ENCODE peak calls at places on chromosomes 11 and 22, in eight cellular contexts. G is lower lobe of right lung; I is naive thymus-derived CD4-positive, alpha-beta T cell; V is adrenal gland; H is IMR-90; D is fibroblast of lung; W is sigmoid colon; Z is thoracic aorta. J is an unnamed sample. For H3K36me3, the result is how much of the 10 kb centered on the place peaks cover.

GRCh38 chr11:61966673-61967176 is 709 bp downstream of the FTH1 start:
- DNase-seq in G (no peak), I (peak), V (peak), H (no peak), D (no peak), W (peak), Z (no peak), J (peak)

GRCh38 chr11:65785329-65786007 is 1.4 kb upstream of the OVOL1 start:
- DNase-seq in G (peak), I (no peak), V (no peak), H (no peak), D (no peak), W (no peak), Z (no peak), J (no peak)

GRCh38 chr11:2691991-2692841 is 7.6 kb downstream of the KCNQ1OT1 start:
- DNase-seq in G (no peak), I (no peak), V (peak), H (no peak), D (no peak), W (peak), Z (no peak), J (no peak)

GRCh38 chr22:44365196-44365802 is 52.5 kb upstream of the SHISAL1 start:
- DNase-seq in G (peak), I (no peak), V (peak), H (no peak), D (no peak), W (peak), Z (no peak), J (no peak)

GRCh38 chr11:133163463-133164419 is 368.6 kb downstream of the OPCML start:
- DNase-seq in G (no peak), I (no peak), V (peak), H (peak), D (peak), W (no peak), Z (no peak), J (no peak)

GRCh38 chr11:63747006-63747405 is 21.6 kb downstream of the ZFTA start:
- DNase-seq in G (no peak), I (no peak), V (no peak), H (peak), D (peak), W (no peak), Z (no peak), J (no peak)

GRCh38 chr22:26711205-26711958 is 54.0 kb downstream of the MIAT start:
- DNase-seq in G (no peak), I (no peak), V (no peak), H (peak), D (peak), W (no peak), Z (no peak), J (no peak)

GRCh38 chr11:134760957-134761356 is 348.9 kb upstream of the B3GAT1 start:
- DNase-seq in G (no peak), I (no peak), V (no peak), H (no peak), D (no peak), W (no peak), Z (no peak), J (no peak)

GRCh38 chr22:47206185-47206584 is 443.7 kb downstream of the TBC1D22A start:
- DNase-seq in G (no peak), I (no peak), V (no peak), H (no peak), D (no peak), W (peak), Z (no peak), J (no peak)

GRCh38 chr22:23180301-23180892 is at the start of gene BCR:
- DNase-seq in G (peak), I (peak), V (peak), H (peak), D (peak), W (peak), Z (no peak), J (peak)

DNA sequence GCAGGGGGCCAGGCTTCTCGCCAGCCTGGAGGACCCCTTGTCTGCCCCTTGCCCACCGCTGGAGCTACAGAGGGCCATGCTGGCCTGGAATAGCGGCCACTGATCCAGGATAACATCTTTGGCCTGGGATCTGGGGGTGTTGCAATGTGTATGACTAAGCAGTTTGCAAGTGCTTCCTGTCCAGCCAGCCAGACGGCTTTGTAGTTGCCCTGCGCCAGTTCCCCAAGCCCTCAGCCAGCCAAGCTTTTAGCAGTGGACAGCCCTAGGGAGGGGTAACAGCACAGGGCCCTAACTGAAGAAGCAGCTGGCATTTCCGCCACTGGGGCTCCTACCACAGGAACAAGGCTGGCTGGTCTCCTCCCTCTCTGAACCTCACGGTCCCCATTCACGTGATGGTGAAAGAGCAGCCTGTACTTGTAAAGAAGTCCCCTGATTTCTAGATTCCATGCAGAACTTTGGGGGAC is 32.1 kb downstream of the UQCR10 start:
- DNase-seq in G (peak), I (no peak), V (peak), H (peak), D (peak), W (peak), Z (peak), J (no peak)
- H3K27ac ChIP-seq in G (peak), I (no peak), V (peak), H (peak), D (peak), W (peak), Z (peak), J (no peak)

GRCh38 chr11:3707176-3707575 is 36.0 kb upstream of the CHRNA10 start:
- DNase-seq in G (no peak), I (no peak), V (no peak), H (no peak), D (no peak), W (no peak), Z (no peak), J (no peak)
- H3K36me3 ChIP-seq in G (half or more), I (half or more), V (half or more), H (under half), D (under half), W (half or more), Z (under half), J (under half)

GRCh38 chr22:50200333-50201190 is at the start of gene SELENOO:
- DNase-seq in G (peak), I (peak), V (peak), H (peak), D (peak), W (peak), Z (peak), J (peak)

GRCh38 chr22:50199251-50199721 is 1.5 kb upstream of the SELENOO start:
- DNase-seq in G (no peak), I (no peak), V (no peak), H (no peak), D (no peak), W (no peak), Z (no peak), J (no peak)

GRCh38 chr22:50201191-50202129 is 649 bp downstream of the SELENOO start:
- DNase-seq in G (no peak), I (no peak), V (peak), H (no peak), D (no peak), W (no peak), Z (no peak), J (no peak)

GRCh38 chr22:50198624-50199017 is 2.2 kb upstream of the SELENOO start:
- DNase-seq in G (no peak), I (no peak), V (no peak), H (no peak), D (no peak), W (no peak), Z (no peak), J (no peak)

GRCh38 chr22:50199836-50200332 is 927 bp upstream of the SELENOO start:
- DNase-seq in G (no peak), I (no peak), V (peak), H (no peak), D (no peak), W (no peak), Z (no peak), J (no peak)
- H3K4me3 ChIP-seq in G (peak), I (peak), V (peak), H (peak), D (peak), W (peak), Z (peak), J (peak)

DNA sequence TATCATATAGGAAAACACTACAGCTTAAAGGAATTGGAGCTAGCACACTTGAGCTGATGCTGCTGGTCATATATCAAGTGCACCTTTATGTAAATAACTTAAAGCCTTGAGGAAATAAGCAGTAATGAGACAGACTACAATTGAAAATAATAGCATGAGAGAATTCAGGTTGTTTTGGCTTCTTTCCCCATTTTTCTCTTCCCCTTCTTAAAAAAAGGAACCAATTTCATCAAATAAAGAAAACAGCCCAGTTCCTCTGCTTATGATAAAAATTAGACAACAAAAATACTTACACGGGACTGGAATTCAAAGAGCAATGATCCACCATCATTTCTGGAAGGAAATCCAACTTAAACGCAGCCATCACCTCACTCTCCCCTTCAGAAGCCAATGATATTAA is 50.2 kb upstream of the RAPSN start:
- DNase-seq in G (no peak), I (no peak), V (no peak), H (no peak), D (no peak), W (no peak), Z (no peak), J (no peak)
- H3K27ac ChIP-seq in G (peak), I (no peak), V (peak), H (no peak), D (no peak), W (no peak), Z (peak), J (no peak)

J was measured in CD8-positive, alpha-beta memory T cell.